ENCODE peak calls at places on chromosomes 11 and 22, in six cellular contexts. B is astrocyte of the cerebellum, W is stomach, I is A549, T is hepatocyte, A is cardiac muscle cell. M is an unnamed sample.

GRCh38 chr22:46937185-46937584 is 174.7 kb downstream of the TBC1D22A start:
- DNase-seq in B (no peak), W (no peak), I (no peak), T (no peak), A (no peak), M (no peak)

GRCh38 chr11:9176136-9176535 is 84.7 kb upstream of the SCUBE2 start:
- DNase-seq in B (no peak), W (no peak), I (no peak), T (no peak), A (no peak), M (no peak)

GRCh38 chr11:123853038-123853437 is 32.4 kb downstream of the TMEM225 start:
- DNase-seq in B (no peak), W (no peak), I (no peak), T (no peak), A (no peak), M (no peak)

GRCh38 chr11:209275-210121 is 2.0 kb downstream of the RIC8A start:
- DNase-seq in B (no peak), W (peak), I (peak), T (no peak), A (no peak), M (no peak)

GRCh38 chr11:121762820-121763219 is 310.1 kb upstream of the SORL1-AS1 start:
- DNase-seq in B (peak), W (no peak), I (no peak), T (peak), A (peak), M (peak)

GRCh38 chr11:84384637-84385227 is 1098.6 kb upstream of the CCDC90B start:
- DNase-seq in B (peak), W (peak), I (peak), T (peak), A (peak), M (peak)

GRCh38 chr11:43797337-43797736 is 83.3 kb upstream of the ALKBH3 start:
- DNase-seq in B (no peak), W (no peak), I (no peak), T (no peak), A (no peak), M (no peak)

GRCh38 chr11:20762980-20763379 is 93.6 kb downstream of the NELL1 start:
- DNase-seq in B (no peak), W (no peak), I (no peak), T (no peak), A (no peak), M (no peak)

GRCh38 chr22:37472418-37473006 is 13.7 kb downstream of the MFNG start:
- DNase-seq in B (no peak), W (peak), I (peak), T (peak), A (peak), M (peak)

GRCh38 chr11:61957028-61957770 is 7.0 kb downstream of the BEST1 start:
- DNase-seq in B (no peak), W (no peak), I (no peak), T (no peak), A (no peak), M (no peak)

GRCh38 chr11:23353611-23354010 is 493.3 kb upstream of the CCDC179 start:
- DNase-seq in B (no peak), W (no peak), I (no peak), T (no peak), A (no peak), M (no peak)

GRCh38 chr11:116778556-116778955 is 5.8 kb upstream of the BUD13 start:
- DNase-seq in B (no peak), W (no peak), I (no peak), T (no peak), A (no peak), M (no peak)

GRCh38 chr11:22130462-22131053 is 62.3 kb upstream of the ANO5 start:
- DNase-seq in B (no peak), W (no peak), I (no peak), T (peak), A (no peak), M (peak)

GRCh38 chr11:42967653-42968052 is 344.1 kb upstream of the API5 start:
- DNase-seq in B (no peak), W (no peak), I (no peak), T (no peak), A (no peak), M (no peak)

GRCh38 chr11:9574806-9575530 is 1.5 kb downstream of the WEE1 start:
- DNase-seq in B (peak), W (peak), I (peak), T (peak), A (peak), M (peak)

GRCh38 chr22:20808844-20809243 is 34.9 kb downstream of the SERPIND1 start:
- DNase-seq in B (no peak), W (no peak), I (no peak), T (no peak), A (no peak), M (no peak)

GRCh38 chr11:114291381-114291780 is 4.8 kb upstream of the NNMT start:
- DNase-seq in B (peak), W (no peak), I (no peak), T (no peak), A (peak), M (no peak)

GRCh38 chr11:109435121-109435742 is 13.2 kb downstream of the C11orf87 start:
- DNase-seq in B (peak), W (no peak), I (no peak), T (no peak), A (no peak), M (peak)

GRCh38 chr11:76664578-76665061 is 5.9 kb downstream of the LRRC32 start:
- DNase-seq in B (no peak), W (no peak), I (no peak), T (no peak), A (no peak), M (no peak)

GRCh38 chr11:35464308-35464707 is 45.0 kb upstream of the SLC1A2 start:
- DNase-seq in B (no peak), W (no peak), I (no peak), T (no peak), A (no peak), M (peak)

GRCh38 chr22:17832665-17833064 is 58.4 kb upstream of the BID start:
- DNase-seq in B (no peak), W (no peak), I (no peak), T (no peak), A (no peak), M (no peak)

GRCh38 chr11:59380263-59381059 is 21.8 kb downstream of the OR5AN1 start:
- DNase-seq in B (no peak), W (no peak), I (no peak), T (no peak), A (no peak), M (no peak)

GRCh38 chr11:17734986-17735822 is 623 bp downstream of the KCNC1 start:
- DNase-seq in B (peak), W (peak), I (peak), T (peak), A (peak), M (peak)

GRCh38 chr11:67670316-67671210 is 3.9 kb downstream of the ALDH3B2 start:
- DNase-seq in B (no peak), W (no peak), I (no peak), T (no peak), A (no peak), M (no peak)

GRCh38 chr22:45473626-45474237 is 29.0 kb upstream of the FBLN1 start:
- DNase-seq in B (no peak), W (no peak), I (no peak), T (no peak), A (no peak), M (no peak)

GRCh38 chr11:70498976-70499801 is 100.9 kb downstream of the CTTN start:
- DNase-seq in B (no peak), W (no peak), I (no peak), T (no peak), A (no peak), M (no peak)

GRCh38 chr22:50727678-50728522 is 10.1 kb upstream of the ACR start:
- DNase-seq in B (no peak), W (no peak), I (no peak), T (no peak), A (no peak), M (no peak)

GRCh38 chr11:45151362-45151982 is 5.0 kb downstream of the PRDM11 start:
- DNase-seq in B (no peak), W (no peak), I (no peak), T (no peak), A (no peak), M (no peak)

GRCh38 chr11:104073950-104074349 is 37.5 kb downstream of the DDI1 start:
- DNase-seq in B (no peak), W (no peak), I (peak), T (peak), A (no peak), M (peak)

GRCh38 chr22:19287889-19288288 is 3.6 kb downstream of the CLTCL1 start:
- DNase-seq in B (peak), W (no peak), I (no peak), T (peak), A (peak), M (peak)

GRCh38 chr11:117345039-117345438 is 17.4 kb downstream of the CEP164 start:
- DNase-seq in B (no peak), W (no peak), I (no peak), T (no peak), A (no peak), M (peak)

GRCh38 chr22:33891992-33892391 is 28.3 kb downstream of the LARGE1 start:
- DNase-seq in B (no peak), W (no peak), I (no peak), T (no peak), A (no peak), M (no peak)

GRCh38 chr22:40856513-40857308 is at the start of the genes ST13 and XPNPEP3:
- DNase-seq in B (peak), W (peak), I (peak), T (peak), A (peak), M (peak)

GRCh38 chr11:1371026-1371325 is 18.8 kb upstream of the BRSK2 start:
- DNase-seq in B (no peak), W (no peak), I (no peak), T (no peak), A (no peak), M (no peak)

GRCh38 chr11:62001450-62002178 is 34.2 kb upstream of the FTH1 start:
- DNase-seq in B (no peak), W (peak), I (no peak), T (peak), A (peak), M (no peak)

GRCh38 chr11:18563090-18563730 is 25.3 kb downstream of the UEVLD start:
- DNase-seq in B (no peak), W (no peak), I (no peak), T (no peak), A (no peak), M (no peak)

GRCh38 chr11:57597461-57597892 is at the start of gene SERPING1:
- DNase-seq in B (no peak), W (peak), I (no peak), T (peak), A (peak), M (no peak)

DNA sequence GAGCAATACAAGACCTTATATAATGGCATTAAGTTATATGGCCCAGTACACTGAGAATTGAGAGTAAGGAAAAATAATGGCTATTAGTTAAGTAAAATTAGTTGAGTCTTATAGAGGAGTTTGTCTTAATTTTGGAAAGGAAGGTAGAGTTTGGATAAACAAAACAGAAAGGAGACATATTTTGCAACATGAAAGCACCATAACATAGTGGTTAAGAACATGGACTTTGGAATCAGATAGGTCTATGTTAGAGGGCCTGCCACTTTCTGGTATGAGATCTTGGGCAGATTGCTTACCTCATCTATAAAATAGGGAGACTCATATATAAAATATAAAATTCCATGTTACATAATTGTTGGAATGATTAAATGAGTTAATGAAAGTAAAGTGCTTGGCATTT is 68.9 kb downstream of the CSTPP1 start:
- DNase-seq in B (no peak), W (no peak), I (no peak), T (no peak), A (no peak), M (no peak)
- H3K4me3 ChIP-seq in B (no peak), W (no peak), I (no peak), T (no peak), A (no peak), M (no peak)

GRCh38 chr11:33829430-33830141 is 55.3 kb upstream of the FBXO3 start:
- DNase-seq in B (peak), W (peak), I (peak), T (peak), A (peak), M (peak)
- TF ChIP-seq CTCF in B (peak), W (peak), I (peak), T (peak), A (peak), M (peak)

DNA sequence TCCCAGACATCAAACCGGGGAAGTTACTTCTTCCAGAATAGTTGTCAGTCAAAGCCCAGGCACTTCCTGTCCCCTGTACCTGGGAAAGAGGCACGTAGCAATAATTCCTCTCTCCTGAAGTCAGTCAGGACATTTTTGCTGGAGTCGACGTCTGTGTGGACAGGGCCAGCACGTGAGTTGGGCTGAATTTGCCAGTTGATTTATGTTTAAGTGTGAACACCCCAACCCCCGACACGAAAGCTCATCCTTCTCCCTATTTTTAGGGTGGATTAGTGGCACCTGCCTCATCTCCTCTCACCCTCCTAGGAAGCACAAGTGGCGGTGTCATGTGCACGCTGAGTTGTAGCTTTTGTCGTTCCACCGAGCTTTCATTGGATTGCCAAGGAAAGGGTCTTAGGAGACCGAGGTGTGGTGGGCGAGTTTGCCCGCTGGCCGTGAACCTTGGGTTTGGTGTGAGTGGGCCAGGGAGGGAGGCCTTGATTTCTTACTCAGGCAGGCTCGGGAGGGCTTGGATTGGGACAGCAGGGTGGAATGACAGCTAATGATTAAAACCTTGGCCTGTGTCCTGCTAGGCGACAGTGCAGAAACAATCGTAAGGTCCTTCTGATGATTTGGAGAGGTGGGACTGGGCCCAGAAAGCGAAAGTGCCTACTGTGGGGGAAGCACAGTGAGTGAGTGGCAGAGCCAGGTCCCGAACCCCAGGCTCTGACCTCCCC is 87.0 kb upstream of the CRYBB3 start:
- DNase-seq in B (no peak), W (no peak), I (no peak), T (no peak), A (no peak), M (no peak)
- H3K4me3 ChIP-seq in B (no peak), W (peak), I (no peak), T (peak), A (no peak), M (peak)

GRCh38 chr11:119583585-119583984 is 145.4 kb downstream of the NECTIN1 start:
- DNase-seq in B (no peak), W (no peak), I (no peak), T (no peak), A (no peak), M (no peak)
- TF ChIP-seq CTCF in B (no peak), W (no peak), I (no peak), T (peak), A (peak), M (peak)

GRCh38 chr22:43343262-43343988 is at the start of gene SCUBE1:
- DNase-seq in B (no peak), W (peak), I (peak), T (peak), A (peak), M (peak)
- H3K4me3 ChIP-seq in B (no peak), W (peak), I (peak), T (peak), A (peak), M (no peak)

M was measured in epithelial cell of esophagus.